ENCODE peak calls at places on chromosomes 5 and 9, in four cellular contexts. One of them, this sample, is unnamed.

GRCh38 chr9:90965911-90966290 is 164.3 kb downstream of the SYK start:
- DNase-seq in CD8-positive, alpha-beta T cell: no peak
- DNase-seq in brain microvascular endothelial cell: no peak
- DNase-seq in OCI-LY7: no peak
- DNase-seq in this sample: no peak

GRCh38 chr9:115118471-115119156 is 657 bp upstream of the TNC start:
- DNase-seq in CD8-positive, alpha-beta T cell: no peak
- DNase-seq in OCI-LY7: no peak
- DNase-seq in brain microvascular endothelial cell: peak
- DNase-seq in this sample: no peak

GRCh38 chr9:132183134-132183533 is 21.3 kb downstream of the NTNG2 start:
- DNase-seq in brain microvascular endothelial cell: no peak
- DNase-seq in CD8-positive, alpha-beta T cell: no peak
- DNase-seq in OCI-LY7: no peak
- DNase-seq in this sample: no peak

GRCh38 chr5:160262665-160263064 is 33.4 kb downstream of the FABP6 start:
- DNase-seq in brain microvascular endothelial cell: peak
- DNase-seq in CD8-positive, alpha-beta T cell: no peak
- DNase-seq in OCI-LY7: peak
- DNase-seq in this sample: no peak

GRCh38 chr9:72979405-72980100 is 26.7 kb upstream of the ALDH1A1 start:
- DNase-seq in OCI-LY7: no peak
- DNase-seq in brain microvascular endothelial cell: no peak
- DNase-seq in CD8-positive, alpha-beta T cell: no peak
- DNase-seq in this sample: no peak

GRCh38 chr9:105070176-105070575 is 142.2 kb upstream of the ABCA1 start:
- DNase-seq in OCI-LY7: no peak
- DNase-seq in CD8-positive, alpha-beta T cell: no peak
- DNase-seq in brain microvascular endothelial cell: no peak
- DNase-seq in this sample: no peak

GRCh38 chr5:171705830-171706229 is 79.8 kb upstream of the SMIM23 start:
- DNase-seq in brain microvascular endothelial cell: no peak
- DNase-seq in CD8-positive, alpha-beta T cell: no peak
- DNase-seq in OCI-LY7: no peak
- DNase-seq in this sample: no peak

GRCh38 chr5:52846443-52846842 is 58.7 kb downstream of the ITGA1 start:
- DNase-seq in CD8-positive, alpha-beta T cell: no peak
- DNase-seq in OCI-LY7: no peak
- DNase-seq in brain microvascular endothelial cell: no peak
- DNase-seq in this sample: no peak

GRCh38 chr5:73120222-73121108 is at the start of gene TMEM171:
- DNase-seq in CD8-positive, alpha-beta T cell: no peak
- DNase-seq in OCI-LY7: no peak
- DNase-seq in brain microvascular endothelial cell: peak
- DNase-seq in this sample: no peak

GRCh38 chr5:176499273-176499672 is 37.9 kb downstream of the RNF44 start:
- DNase-seq in OCI-LY7: no peak
- DNase-seq in brain microvascular endothelial cell: no peak
- DNase-seq in CD8-positive, alpha-beta T cell: no peak
- DNase-seq in this sample: no peak

GRCh38 chr5:68255305-68256130 is 40.0 kb downstream of the PIK3R1 start:
- DNase-seq in CD8-positive, alpha-beta T cell: no peak
- DNase-seq in brain microvascular endothelial cell: no peak
- DNase-seq in OCI-LY7: no peak
- DNase-seq in this sample: no peak

GRCh38 chr9:134663753-134664415 is 22.3 kb downstream of the COL5A1 start:
- DNase-seq in brain microvascular endothelial cell: no peak
- DNase-seq in CD8-positive, alpha-beta T cell: no peak
- DNase-seq in OCI-LY7: no peak
- DNase-seq in this sample: no peak

This sample was measured in GM18507.